ENCODE peak calls at places on chromosomes 3 and 15, in nine cellular contexts. D is cardiac muscle cell, J is endothelial cell, T is ascending aorta, U is dorsolateral prefrontal cortex, M is keratinocyte, K is HFFc6, Z is GM23338, Y is nephron progenitor cell. H is an unnamed sample.

GRCh38 chr3:23044463-23044862 is 158.7 kb upstream of the UBE2E2 start:
- DNase-seq in K (no peak), D (no peak), Y (no peak), U (no peak), J (no peak), T (no peak), Z (no peak), M (no peak), H (no peak)

GRCh38 chr3:35675206-35675605 is 35.9 kb downstream of the ARPP21 start:
- DNase-seq in Z (no peak), M (no peak), T (no peak), J (no peak), D (no peak), U (no peak), K (no peak), Y (no peak), H (no peak)

GRCh38 chr3:78979083-78979482 is 788.7 kb downstream of the ROBO1 start:
- DNase-seq in Z (no peak), D (no peak), Y (no peak), M (no peak), J (no peak), T (no peak), U (no peak), K (no peak), H (no peak)

GRCh38 chr15:90071220-90071807 is 31.0 kb downstream of the IDH2 start:
- DNase-seq in J (peak; percentile 74), M (no peak), D (peak; percentile 85), Y (peak; percentile 68), Z (peak; percentile 76), T (peak; percentile 50), U (peak; percentile 79), K (peak; percentile 75), H (peak; percentile 36)

GRCh38 chr3:59783468-59783988 is 733.7 kb upstream of the CFAP20DC start:
- DNase-seq in J (no peak), Z (no peak), M (no peak), U (no peak), Y (no peak), K (no peak), T (no peak), D (no peak), H (no peak)

GRCh38 chr3:42843730-42844713 is 31.7 kb downstream of the CYP8B1 start:
- DNase-seq in M (no peak), D (no peak), U (no peak), K (no peak), Y (no peak), Z (peak; percentile 15), J (no peak), T (no peak), H (no peak)

GRCh38 chr3:45659661-45660566 is 29.3 kb upstream of the SACM1L start:
- DNase-seq in K (peak; percentile 74), Z (peak; percentile 91), T (no peak), D (peak; percentile 64), U (peak; percentile 66), M (no peak), J (peak; percentile 57), Y (peak; percentile 75), H (peak; percentile 22)

GRCh38 chr3:37546876-37547275 is 314.8 kb upstream of the CTDSPL start:
- DNase-seq in Y (no peak), J (no peak), T (no peak), D (peak; percentile 26), U (no peak), K (peak; percentile 46), Z (peak; percentile 44), M (no peak), H (no peak)

GRCh38 chr3:141876891-141877561 is 583 bp downstream of the ATP1B3 start:
- DNase-seq in K (peak; percentile 17), Z (peak; percentile 63), J (peak; percentile 50), D (peak; percentile 64), M (no peak), Y (peak; percentile 58), U (peak; percentile 60), T (no peak), H (peak; percentile 43)

GRCh38 chr3:195900426-195901355 is 7.7 kb downstream of the TNK2 start:
- DNase-seq in Y (no peak), T (no peak), J (no peak), U (peak; percentile 90), K (peak; percentile 20), D (no peak), Z (no peak), M (no peak), H (no peak)

DNA sequence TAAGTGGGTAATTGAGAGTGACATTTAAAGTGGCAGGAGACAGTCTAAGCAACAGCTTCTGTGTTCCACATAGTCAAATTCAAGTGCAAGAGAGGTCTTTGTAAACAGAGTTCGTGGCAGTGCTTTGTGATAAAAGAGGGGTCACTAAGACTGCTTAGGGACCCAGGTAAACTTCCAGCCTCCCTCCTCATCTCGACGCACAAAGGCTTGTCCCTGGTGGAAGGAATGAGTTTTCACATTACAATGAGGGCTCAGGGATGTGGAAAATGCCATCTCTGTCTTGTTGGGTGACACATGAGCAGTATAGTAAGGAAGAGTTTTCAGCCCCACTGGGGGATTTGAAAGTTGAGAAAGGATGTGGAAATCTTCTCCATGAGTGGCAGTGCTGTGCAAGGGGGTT is 7.3 kb downstream of the GMNC start:
- DNase-seq in K (no peak), J (no peak), M (no peak), Y (no peak), D (no peak), T (no peak), Z (peak; percentile 85), U (no peak), H (no peak)
- TF ChIP-seq CTCF in K (peak; percentile 31), J (peak; percentile 26), M (no peak), Y (no peak), D (no peak), T (no peak), Z (peak; percentile 42), U (no peak), H (peak; percentile 23)

DNA sequence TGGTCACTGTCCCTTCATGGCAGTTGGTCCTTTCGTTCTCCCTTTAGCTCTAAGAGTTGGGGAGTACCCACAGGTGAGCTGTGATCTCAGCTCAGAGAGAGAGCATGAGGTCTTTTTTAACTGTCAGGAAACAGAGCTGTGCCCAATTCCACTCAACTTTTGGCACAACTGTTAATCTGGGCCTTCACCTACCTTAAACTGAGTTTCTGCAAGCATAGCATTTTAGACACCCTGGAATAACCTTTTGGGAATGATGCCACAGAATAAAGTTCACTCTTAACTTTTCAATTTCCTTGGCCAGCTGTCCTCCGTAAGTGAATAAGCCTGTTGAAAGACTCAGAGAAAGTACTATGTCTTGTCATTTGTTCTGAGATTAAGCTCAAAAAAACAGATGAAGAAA is 35.9 kb downstream of the TUBGCP4 start:
- DNase-seq in M (no peak), Y (no peak), K (no peak), D (no peak), Z (no peak), U (no peak), T (no peak), J (no peak), H (no peak)
- TF ChIP-seq CTCF in M (no peak), Y (no peak), K (no peak), D (no peak), Z (no peak), U (no peak), T (no peak), J (no peak), H (no peak)

DNA sequence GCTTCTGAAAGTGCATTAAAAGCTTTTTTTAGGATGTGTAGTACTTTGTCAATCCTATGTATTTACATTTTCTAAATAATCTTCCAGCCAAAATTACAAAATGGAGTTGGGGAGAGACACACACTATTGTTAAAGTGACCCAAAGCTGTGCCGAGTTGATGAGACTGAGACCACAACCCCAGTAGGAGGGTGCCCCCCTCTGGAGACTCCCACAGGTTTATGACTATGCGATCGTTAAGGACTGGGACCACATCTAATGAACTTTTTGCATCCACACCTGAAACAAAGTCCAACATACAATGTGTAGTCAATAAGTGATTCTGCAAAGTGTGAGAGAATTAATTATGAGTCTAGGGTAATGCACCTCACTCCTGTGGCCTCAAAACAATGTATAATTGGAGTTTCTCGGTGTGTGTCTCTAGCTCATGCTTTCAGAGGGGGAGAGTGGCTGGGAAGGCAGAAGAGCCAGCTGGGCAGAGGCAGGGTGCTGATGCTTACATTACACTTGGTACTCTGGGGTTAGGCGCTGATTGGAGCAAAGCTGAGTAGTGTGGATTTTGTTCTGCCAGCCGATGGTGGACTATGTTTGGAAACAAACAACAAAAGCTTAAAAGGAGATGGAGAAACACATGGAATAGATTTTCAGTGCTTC is 102.8 kb downstream of the KCNH8 start:
- DNase-seq in Z (peak; percentile 39), J (no peak), M (no peak), U (peak; percentile 11), T (no peak), Y (no peak), D (no peak), K (no peak), H (no peak)
- TF ChIP-seq CTCF in Z (peak; percentile 72), J (no peak), M (no peak), U (peak; percentile 35), T (no peak), Y (no peak), D (no peak), K (no peak), H (peak; percentile 13)

DNA sequence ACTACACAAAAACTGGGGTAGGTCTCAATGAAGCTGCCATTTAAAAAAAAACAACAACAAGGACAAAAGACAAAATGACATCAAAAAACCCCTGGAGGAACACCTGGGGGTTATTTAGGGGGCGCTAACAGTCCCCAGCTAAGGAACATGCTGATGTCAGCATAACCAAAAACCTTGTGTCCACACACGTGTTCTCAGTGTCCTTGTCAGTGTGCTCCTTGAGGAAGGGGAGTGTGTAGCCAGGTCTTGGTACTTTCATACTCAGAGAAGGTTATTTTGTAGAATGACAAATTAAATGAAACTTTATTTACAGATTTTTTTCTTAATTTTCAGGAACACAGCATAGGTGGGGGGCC is 31.2 kb upstream of the CLRN1 start:
- DNase-seq in T (no peak), U (no peak), Z (no peak), K (no peak), M (no peak), Y (no peak), J (no peak), D (no peak), H (no peak)
- TF ChIP-seq CTCF in T (no peak), U (no peak), Z (no peak), K (no peak), M (no peak), Y (no peak), J (no peak), D (no peak), H (no peak)

DNA sequence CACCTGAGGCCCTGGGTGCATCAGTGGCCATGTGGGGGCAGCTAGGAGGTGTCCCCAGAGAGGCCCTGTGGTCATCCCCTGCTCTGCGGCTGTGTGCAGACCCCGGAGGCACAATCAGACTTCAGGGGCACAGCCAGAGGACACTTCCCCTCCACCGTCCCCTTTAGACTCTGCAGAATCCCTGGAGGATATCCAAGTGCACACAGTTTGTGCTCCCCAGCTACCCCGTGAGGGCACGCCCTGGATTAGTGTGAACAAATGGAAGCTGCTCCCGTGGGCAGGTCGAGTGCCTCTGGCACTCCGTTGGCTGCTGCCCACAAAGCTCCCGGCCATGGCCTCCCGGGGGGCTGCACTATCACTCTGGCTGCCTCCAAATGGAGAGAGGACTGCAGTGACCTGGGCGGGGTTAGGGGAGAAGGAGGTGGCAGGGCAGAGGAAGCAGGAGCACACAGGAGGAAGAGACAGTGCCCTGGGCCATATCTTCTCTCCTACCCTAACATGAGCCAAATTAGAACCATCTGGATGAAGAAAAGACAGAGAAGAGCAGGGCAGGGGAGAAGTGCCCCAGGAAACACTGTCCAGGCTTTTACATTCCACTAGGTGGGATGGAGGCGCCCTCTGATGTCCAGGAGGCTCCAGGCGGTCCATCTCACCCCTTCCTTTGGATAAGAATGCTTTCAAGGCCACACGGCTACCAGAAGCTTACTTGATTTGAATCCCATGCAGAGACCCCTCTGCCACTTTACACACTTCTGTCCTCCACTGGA is 29.5 kb upstream of the ACAD9 start:
- DNase-seq in D (peak; percentile 71), J (no peak), U (no peak), K (peak; percentile 26), Y (no peak), M (no peak), T (no peak), Z (peak; percentile 29), H (no peak)
- TF ChIP-seq CTCF in D (peak; percentile 15), J (no peak), U (no peak), K (peak; percentile 43), Y (no peak), M (no peak), T (no peak), Z (peak; percentile 59), H (no peak)

H was measured in progenitor cell of endocrine pancreas.